ENCODE peak calls at places on chromosome 20, in four cellular contexts. E is pancreas, O is OCI-LY7, P is GM06990. R is an unnamed sample.

GRCh38 chr20:33791540-33791939 is 19.6 kb upstream of the CHMP4B start:
- DNase-seq in E (no peak), O (no peak), P (no peak), R (no peak)

GRCh38 chr20:31675828-31676533 is 38.3 kb downstream of the COX4I2 start:
- DNase-seq in E (no peak), O (peak), P (peak), R (peak)

GRCh38 chr20:45313065-45313695 is 5.1 kb upstream of the MATN4 start:
- DNase-seq in E (no peak), O (no peak), P (no peak), R (no peak)

GRCh38 chr20:11891081-11891826 is 26.4 kb upstream of the BTBD3 start:
- DNase-seq in E (peak), O (no peak), P (peak), R (peak)

GRCh38 chr20:14991023-14991422 is 653.6 kb upstream of the FLRT3 start:
- DNase-seq in E (no peak), O (no peak), P (no peak), R (peak)

GRCh38 chr20:48324744-48325143 is 503.1 kb downstream of the PREX1 start:
- DNase-seq in E (no peak), O (no peak), P (no peak), R (no peak)

GRCh38 chr20:13788167-13788834 is 3.5 kb downstream of the NDUFAF5 start:
- DNase-seq in E (no peak), O (peak), P (no peak), R (peak)

GRCh38 chr20:16260911-16261310 is 312.3 kb downstream of the KIF16B start:
- DNase-seq in E (no peak), O (no peak), P (no peak), R (peak)

GRCh38 chr20:17806739-17807441 is 107.1 kb downstream of the BANF2 start:
- DNase-seq in E (peak), O (no peak), P (no peak), R (peak)

GRCh38 chr20:45765980-45766379 is 25.7 kb downstream of the WFDC3 start:
- DNase-seq in E (no peak), O (peak), P (no peak), R (no peak)

GRCh38 chr20:38156888-38157634 is 8.0 kb downstream of the TGM2 start:
- DNase-seq in E (no peak), O (no peak), P (no peak), R (no peak)

GRCh38 chr20:198225-198624 is 8.7 kb upstream of the DEFB128 start:
- DNase-seq in E (no peak), O (no peak), P (no peak), R (no peak)

GRCh38 chr20:32359633-32360332 is 1.7 kb downstream of the ASXL1 start:
- DNase-seq in E (no peak), O (peak), P (no peak), R (no peak)

GRCh38 chr20:34337544-34337943 is 25.5 kb upstream of the ITCH start:
- DNase-seq in E (no peak), O (no peak), P (no peak), R (no peak)

GRCh38 chr20:31841928-31842327 is 3.5 kb downstream of the FOXS1 start:
- DNase-seq in E (no peak), O (no peak), P (no peak), R (peak)

GRCh38 chr20:35697696-35698297 is 1.4 kb downstream of the NFS1 start:
- DNase-seq in E (no peak), O (no peak), P (no peak), R (no peak)

GRCh38 chr20:12984863-12985262 is 23.9 kb upstream of the SPTLC3 start:
- DNase-seq in E (no peak), O (no peak), P (no peak), R (no peak)

GRCh38 chr20:17430515-17430914 is 100.7 kb downstream of the BFSP1 start:
- DNase-seq in E (no peak), O (no peak), P (no peak), R (no peak)

GRCh38 chr20:20371133-20371532 is 3.2 kb downstream of the INSM1 start:
- DNase-seq in E (no peak), O (no peak), P (no peak), R (no peak)

GRCh38 chr20:9474835-9475413 is 39.5 kb upstream of the LAMP5 start:
- DNase-seq in E (no peak), O (no peak), P (no peak), R (peak)

GRCh38 chr20:20083796-20084195 is 31.5 kb downstream of the CFAP61 start:
- DNase-seq in E (no peak), O (peak), P (no peak), R (peak)

GRCh38 chr20:63534831-63535651 is 2.1 kb downstream of the PTK6 start:
- DNase-seq in E (peak), O (no peak), P (peak), R (peak)

GRCh38 chr20:32961956-32962517 is 42.2 kb downstream of the SUN5 start:
- DNase-seq in E (no peak), O (no peak), P (no peak), R (no peak)

GRCh38 chr20:34643919-34644318 is 33.0 kb downstream of the PIGU start:
- DNase-seq in E (no peak), O (no peak), P (no peak), R (peak)

GRCh38 chr20:48350291-48350988 is 477.4 kb downstream of the PREX1 start:
- DNase-seq in E (no peak), O (no peak), P (peak), R (peak)

GRCh38 chr20:11451793-11452291 is 465.9 kb upstream of the BTBD3 start:
- DNase-seq in E (no peak), O (no peak), P (no peak), R (peak)

GRCh38 chr20:23340524-23340923 is 10.1 kb upstream of the NXT1 start:
- DNase-seq in E (no peak), O (peak), P (no peak), R (peak)

GRCh38 chr20:24935140-24935539 is 13.9 kb upstream of the CST7 start:
- DNase-seq in E (no peak), O (no peak), P (no peak), R (no peak)
- H3K4me3 ChIP-seq in E (no peak), O (no peak), P (no peak), R (no peak)

DNA sequence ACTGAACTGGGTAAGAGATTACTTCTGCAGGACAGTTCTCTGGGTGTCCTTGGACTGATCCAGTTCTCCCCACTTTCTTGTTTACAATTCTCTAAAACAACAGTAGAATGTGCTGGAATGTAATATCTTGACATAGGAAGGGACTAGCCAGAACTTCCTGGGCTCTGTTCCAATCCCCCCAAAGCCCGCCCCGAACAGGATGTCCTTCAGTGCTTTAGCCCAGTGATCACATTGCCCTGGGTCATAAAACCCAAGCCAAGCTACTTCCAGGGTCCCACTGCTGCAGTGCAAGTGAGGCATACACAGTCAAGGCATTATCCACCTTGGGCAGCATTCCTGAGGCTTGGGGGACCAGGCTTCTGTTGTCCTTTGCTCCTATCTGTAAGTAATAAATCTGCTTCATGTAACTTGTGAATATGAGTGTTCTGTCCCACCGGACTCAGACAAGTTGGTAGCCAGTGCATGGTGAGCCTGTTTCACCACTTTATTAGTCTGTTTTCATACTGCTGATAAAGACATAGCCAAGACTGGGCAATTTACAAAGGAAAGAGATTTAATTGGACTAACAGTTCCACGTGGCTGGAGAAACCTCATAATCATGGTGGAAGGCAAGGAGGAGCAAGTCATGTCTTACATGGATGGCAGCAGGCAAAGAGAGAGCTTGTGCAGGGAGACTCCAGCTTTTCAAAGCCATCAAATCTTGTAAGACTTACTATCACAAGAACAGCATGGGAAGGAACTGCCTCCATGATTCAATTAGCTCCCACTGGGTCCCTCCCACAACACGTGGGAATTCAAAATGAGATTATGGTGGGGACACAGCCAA is 23.5 kb downstream of the FITM2 start:
- DNase-seq in E (no peak), O (no peak), P (no peak), R (peak)
- H3K4me3 ChIP-seq in E (no peak), O (no peak), P (no peak), R (no peak)

DNA sequence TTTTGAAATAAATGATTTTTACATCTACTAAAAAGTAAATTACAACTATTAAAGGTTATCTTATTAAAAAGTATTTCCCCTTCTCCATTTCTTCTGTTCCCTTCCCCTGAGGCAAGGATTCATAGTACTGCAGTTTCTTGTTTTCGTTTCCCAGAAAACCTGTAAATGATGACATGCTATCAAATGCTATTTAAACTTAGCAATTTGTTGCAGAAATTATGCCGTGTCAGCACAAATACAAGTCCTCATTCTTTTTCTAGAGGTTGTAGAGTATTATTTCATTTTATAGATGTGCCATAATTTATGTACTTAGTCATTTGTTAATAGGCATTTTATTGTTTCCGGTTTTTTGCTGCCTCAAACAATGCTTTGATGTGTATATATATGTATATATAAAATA is 268.4 kb downstream of the PLCB1 start:
- DNase-seq in E (no peak), O (no peak), P (no peak), R (no peak)
- H3K4me3 ChIP-seq in E (no peak), O (peak), P (no peak), R (no peak)

GRCh38 chr20:50635676-50636600 is 55.4 kb downstream of the RIPOR3 start:
- DNase-seq in E (peak), O (peak), P (peak), R (peak)
- H3K4me3 ChIP-seq in E (peak), O (no peak), P (no peak), R (no peak)

GRCh38 chr20:1328680-1329330 is at the start of gene SDCBP2:
- DNase-seq in E (peak), O (no peak), P (no peak), R (no peak)

GRCh38 chr20:1326031-1326930 is 2.7 kb downstream of the SDCBP2 start:
- DNase-seq in E (no peak), O (no peak), P (no peak), R (peak)

GRCh38 chr20:1325173-1326030 is 3.5 kb downstream of the SDCBP2 start:
- DNase-seq in E (peak), O (peak), P (peak), R (peak)

GRCh38 chr20:1327827-1328679 is 886 bp downstream of the SDCBP2 start:
- DNase-seq in E (no peak), O (no peak), P (no peak), R (no peak)

GRCh38 chr20:1327241-1327653 is 1.7 kb downstream of the SDCBP2 start:
- DNase-seq in E (no peak), O (no peak), P (no peak), R (peak)
- H3K4me3 ChIP-seq in E (no peak), O (peak), P (no peak), R (no peak)

GRCh38 chr20:21395666-21396044 is 1.7 kb downstream of the NKX2-4 start:
- DNase-seq in E (no peak), O (no peak), P (peak), R (no peak)
- H3K4me3 ChIP-seq in E (no peak), O (no peak), P (no peak), R (no peak)

GRCh38 chr20:58019027-58019849 is 209.2 kb downstream of the ANKRD60 start:
- DNase-seq in E (no peak), O (no peak), P (no peak), R (peak)

GRCh38 chr20:58017970-58018530 is 210.4 kb downstream of the ANKRD60 start:
- DNase-seq in E (no peak), O (no peak), P (no peak), R (no peak)

GRCh38 chr20:58016779-58017178 is 211.7 kb downstream of the ANKRD60 start:
- DNase-seq in E (no peak), O (no peak), P (no peak), R (no peak)

GRCh38 chr20:58018590-58018989 is 209.9 kb downstream of the ANKRD60 start:
- DNase-seq in E (no peak), O (no peak), P (no peak), R (no peak)

DNA sequence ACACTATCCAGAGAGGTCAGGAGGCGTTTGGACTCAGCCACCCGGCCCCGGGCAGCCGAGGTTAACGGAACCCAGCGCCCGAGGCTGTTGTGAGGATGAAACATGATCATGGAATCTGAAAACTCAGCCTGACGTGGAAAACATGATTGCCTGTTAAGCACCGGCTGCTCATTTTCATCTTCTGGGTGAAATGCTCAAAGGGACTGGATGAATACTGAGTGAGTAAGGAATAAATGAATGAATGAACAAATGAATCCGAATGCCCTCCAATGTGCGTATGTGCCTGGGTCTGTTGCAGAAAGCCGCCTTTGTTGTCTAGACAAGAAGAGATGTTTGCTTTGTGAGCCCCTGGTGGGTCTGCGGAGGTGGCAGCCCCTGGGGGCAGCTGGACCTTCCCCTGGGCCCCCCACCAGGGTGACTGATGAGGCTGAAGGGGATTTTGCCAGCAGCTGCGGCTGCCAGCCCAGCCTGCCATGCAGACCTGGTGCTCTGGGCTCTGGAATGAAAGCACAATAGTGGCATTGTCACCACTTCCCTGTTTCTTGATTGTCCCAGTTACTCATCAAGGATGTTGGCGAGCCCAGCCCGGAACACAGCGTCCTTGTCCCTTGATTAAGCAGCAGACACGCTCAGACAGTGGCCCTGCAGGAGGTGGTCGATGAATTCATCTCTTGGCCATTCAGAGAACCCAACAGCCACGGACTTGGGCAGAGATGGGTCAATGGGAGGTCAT is 211.1 kb downstream of the ANKRD60 start:
- DNase-seq in E (peak), O (no peak), P (no peak), R (no peak)
- H3K4me3 ChIP-seq in E (no peak), O (no peak), P (no peak), R (no peak)

DNA sequence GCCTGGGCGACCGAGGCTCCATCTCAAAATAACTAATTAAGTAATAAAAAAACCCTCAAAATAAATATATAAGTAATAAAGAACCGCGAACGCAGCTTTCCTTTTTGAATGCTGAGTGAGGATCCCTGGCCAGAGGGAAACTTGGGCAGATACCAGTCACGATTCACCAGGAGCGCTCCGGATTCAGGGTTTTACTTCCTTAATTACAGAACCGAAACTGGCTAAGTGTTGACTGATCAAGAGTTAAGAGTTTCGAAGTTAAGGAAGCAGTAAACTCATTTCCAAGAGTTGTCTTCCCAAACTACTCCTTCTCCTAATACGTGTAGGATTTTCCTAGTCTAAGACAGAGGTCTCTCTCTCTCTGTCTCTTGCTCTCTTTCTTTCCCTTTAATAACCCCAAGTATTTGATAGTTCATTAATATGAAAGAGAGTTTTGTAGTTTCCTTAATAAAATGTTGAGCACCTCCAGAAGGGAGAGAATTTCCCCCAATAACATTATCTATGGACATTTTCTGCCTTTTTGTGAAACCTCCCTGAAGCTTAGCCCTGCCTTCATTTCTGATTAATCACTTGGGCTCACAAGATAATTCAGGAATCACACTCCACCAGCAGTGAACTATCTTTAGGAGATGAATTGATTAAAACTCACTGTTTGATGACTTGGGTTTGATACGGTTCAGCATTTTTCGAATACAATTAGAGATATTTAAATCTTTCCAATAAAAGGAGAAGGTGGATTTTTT is 61.5 kb upstream of the ZNF217 start:
- DNase-seq in E (no peak), O (peak), P (peak), R (no peak)
- H3K4me3 ChIP-seq in E (no peak), O (peak), P (peak), R (no peak)

GRCh38 chr20:3732327-3733118 is at the start of gene HSPA12B:
- DNase-seq in E (no peak), O (no peak), P (no peak), R (no peak)
- H3K4me3 ChIP-seq in E (peak), O (no peak), P (no peak), R (no peak)

DNA sequence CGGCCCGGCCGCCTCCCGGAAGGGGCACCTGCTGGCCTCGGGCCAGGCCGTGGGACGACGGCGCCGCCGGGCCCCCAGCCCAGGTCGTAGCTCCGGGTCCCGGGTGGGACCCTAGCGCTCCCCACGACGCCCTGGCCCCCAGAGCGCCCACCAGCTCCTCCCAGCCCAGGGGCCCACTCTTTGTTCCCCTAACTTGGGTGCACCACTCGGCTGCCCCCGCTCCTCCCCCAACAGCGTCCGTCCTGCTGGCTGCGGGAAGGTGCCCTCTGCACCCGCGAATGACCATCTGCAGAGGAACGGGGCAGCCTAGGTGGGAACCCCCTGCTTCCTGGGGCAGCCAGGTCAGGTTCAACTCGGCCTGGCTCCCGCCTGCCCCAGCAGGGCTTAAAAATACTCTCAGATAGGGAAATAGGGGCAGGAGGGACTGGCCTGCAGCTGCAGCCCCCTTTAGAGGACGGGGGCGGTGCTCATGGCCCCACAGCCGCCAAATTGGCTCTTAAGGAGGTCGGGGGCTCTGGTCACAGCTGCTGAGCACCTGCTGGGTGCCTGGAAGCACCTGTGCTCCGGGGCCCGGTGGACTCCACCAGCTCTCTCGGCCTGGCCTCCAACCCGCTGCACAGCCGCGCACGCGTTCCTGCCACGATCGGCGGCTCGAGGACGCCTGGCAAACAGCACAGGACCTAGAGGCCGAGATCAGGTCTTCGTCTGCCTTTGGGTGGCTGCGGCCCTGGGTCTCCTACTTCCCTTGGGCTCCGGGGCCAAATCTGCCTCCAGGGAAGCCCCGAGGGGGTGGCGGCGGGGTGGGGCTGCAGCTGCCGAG is 581 bp upstream of the LAMA5 start:
- DNase-seq in E (peak), O (peak), P (no peak), R (no peak)
- H3K4me3 ChIP-seq in E (peak), O (peak), P (peak), R (no peak)

R was measured in fibroblast of mammary gland.